ENCODE peak calls at places on chromosomes 12 and 14, in five cellular contexts. P is fibroblast of pulmonary artery, F is hepatocyte, W is OCI-LY7, N is cardiac fibroblast. Q is an unnamed sample.

GRCh38 chr12:105462841-105463240 is 132.3 kb downstream of the C12orf75 start:
- DNase-seq in N (peak), P (peak), W (no peak), F (no peak), Q (no peak)

GRCh38 chr14:59483360-59483759 is 848 bp downstream of the L3HYPDH start:
- DNase-seq in N (peak), W (no peak), P (peak), F (peak), Q (peak)

GRCh38 chr14:38469156-38469555 is 213.3 kb upstream of the CLEC14A start:
- DNase-seq in N (peak), P (peak), F (no peak), W (no peak), Q (no peak)

GRCh38 chr12:26011099-26011498 is 52.6 kb downstream of the RASSF8 start:
- DNase-seq in W (no peak), N (peak), P (peak), F (no peak), Q (no peak)

GRCh38 chr12:126219654-126220279 is 1154.5 kb downstream of the AACS start:
- DNase-seq in W (no peak), N (peak), F (no peak), P (no peak), Q (no peak)

GRCh38 chr12:53746592-53747491 is 4.9 kb downstream of the CISTR start:
- DNase-seq in N (peak), P (peak), F (peak), W (peak), Q (peak)

GRCh38 chr12:104957388-104958008 is 592 bp downstream of the SLC41A2 start:
- DNase-seq in N (no peak), P (no peak), F (no peak), W (no peak), Q (no peak)

GRCh38 chr14:90820958-90821357 is 4.7 kb upstream of the TTC7B start:
- DNase-seq in W (no peak), F (no peak), N (peak), P (no peak), Q (peak)

GRCh38 chr14:80426686-80427085 is 215.4 kb upstream of the DIO2 start:
- DNase-seq in F (no peak), W (no peak), N (peak), P (peak), Q (no peak)

GRCh38 chr14:74907744-74908143 is 15.3 kb downstream of the RPS6KL1 start:
- DNase-seq in W (no peak), N (no peak), F (no peak), P (no peak), Q (no peak)

GRCh38 chr12:125131958-125132357 is 66.7 kb downstream of the AACS start:
- DNase-seq in W (no peak), F (no peak), N (no peak), P (no peak), Q (no peak)

GRCh38 chr14:103386632-103387329 is 1.6 kb downstream of the MARK3 start:
- DNase-seq in F (no peak), W (peak), N (no peak), P (peak), Q (no peak)

GRCh38 chr12:19397534-19397933 is 41.8 kb upstream of the AEBP2 start:
- DNase-seq in N (no peak), P (no peak), F (no peak), W (no peak), Q (no peak)

GRCh38 chr14:61582815-61583214 is 112.5 kb upstream of the HIF1A start:
- DNase-seq in F (no peak), P (no peak), N (peak), W (no peak), Q (no peak)
- H3K4me3 ChIP-seq in F (no peak), P (no peak), N (no peak), W (no peak), Q (no peak)

DNA sequence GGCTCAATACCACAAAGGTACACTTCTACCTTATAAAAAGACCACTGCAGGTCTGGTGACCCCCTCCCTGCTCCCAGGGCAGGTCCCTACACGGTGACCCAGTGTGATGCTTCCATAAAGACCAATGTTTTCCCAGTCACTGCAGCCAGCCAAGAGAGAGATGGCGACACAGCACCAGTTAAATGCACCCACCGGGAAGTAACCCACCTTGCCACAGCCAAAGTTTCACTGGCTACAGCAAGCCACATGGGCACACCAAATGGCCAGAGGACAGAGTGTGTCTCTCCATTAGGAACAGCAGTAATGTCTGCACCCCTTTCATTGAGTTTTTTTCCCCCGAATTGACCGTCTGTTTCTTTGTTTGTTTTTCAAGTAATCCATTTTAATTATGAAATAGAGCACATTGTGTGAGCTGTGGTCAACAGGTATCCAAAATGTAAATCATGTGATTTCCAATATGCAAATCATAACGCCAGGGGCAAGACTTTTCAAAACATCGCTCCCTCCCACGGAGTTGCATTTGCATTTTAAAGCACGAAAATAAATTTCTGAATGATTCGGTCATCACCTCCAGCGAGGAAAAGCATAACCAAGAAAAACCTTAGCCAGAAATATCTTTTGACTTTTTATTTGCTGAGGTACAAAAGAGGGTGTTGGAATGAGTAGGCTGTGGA is 48.9 kb upstream of the EML1 start:
- DNase-seq in N (peak), P (peak), F (no peak), W (no peak), Q (peak)
- TF ChIP-seq CTCF in N (no peak), P (no peak), F (no peak), W (no peak), Q (peak)

GRCh38 chr12:72434989-72435388 is 162.8 kb downstream of the TRHDE start:
- DNase-seq in P (no peak), W (no peak), N (no peak), F (no peak), Q (no peak)
- H3K4me3 ChIP-seq in P (no peak), W (no peak), N (no peak), F (no peak), Q (no peak)

GRCh38 chr12:122350444-122350843 is 72.0 kb downstream of the CLIP1 start:
- DNase-seq in N (peak), W (no peak), F (no peak), P (peak), Q (peak)
- TF ChIP-seq CTCF in N (peak), W (no peak), F (no peak), P (peak), Q (peak)

GRCh38 chr12:16348435-16349131 is 1.1 kb downstream of the MGST1 start:
- DNase-seq in P (peak), F (no peak), W (peak), N (peak), Q (no peak)
- H3K4me3 ChIP-seq in P (peak), F (peak), W (peak), N (peak), Q (peak)

GRCh38 chr12:47772738-47773061 is 338 bp upstream of the SLC48A1 start:
- DNase-seq in F (no peak), N (no peak), W (no peak), P (no peak), Q (no peak)
- TF ChIP-seq CTCF in F (no peak), N (no peak), W (no peak), P (no peak), Q (no peak)

GRCh38 chr14:88910386-88910785 is 85.9 kb downstream of the TTC8 start:
- DNase-seq in P (no peak), N (no peak), F (no peak), W (no peak), Q (no peak)

GRCh38 chr14:88908216-88908615 is 83.8 kb downstream of the TTC8 start:
- DNase-seq in W (no peak), F (no peak), P (no peak), N (no peak), Q (no peak)

GRCh38 chr14:88914956-88915355 is 90.5 kb downstream of the TTC8 start:
- DNase-seq in W (no peak), N (no peak), P (no peak), F (no peak), Q (no peak)

DNA sequence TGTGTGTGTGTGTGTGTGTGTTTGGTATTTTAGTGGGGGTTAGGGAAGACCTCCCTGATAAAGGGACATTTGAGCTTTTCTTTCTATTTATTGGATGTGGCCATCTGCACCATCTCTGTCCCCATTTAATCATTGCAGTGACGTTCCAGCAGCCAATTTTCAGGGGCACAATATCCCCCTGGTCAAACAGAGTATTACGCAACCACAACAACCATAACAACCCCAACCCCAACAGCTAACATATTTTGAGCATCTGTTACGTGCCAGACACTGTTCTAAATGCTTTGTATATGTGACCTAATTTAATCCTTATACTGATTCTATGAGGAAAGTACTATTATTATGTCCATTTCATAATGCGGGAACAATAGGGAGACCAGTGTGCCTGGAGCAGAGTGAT is 87.4 kb downstream of the TTC8 start:
- DNase-seq in F (no peak), N (no peak), W (no peak), P (no peak), Q (no peak)
- H3K4me3 ChIP-seq in F (no peak), N (no peak), W (no peak), P (no peak), Q (no peak)

GRCh38 chr12:18246057-18246456 is 15.3 kb upstream of the PIK3C2G start:
- DNase-seq in N (no peak), W (no peak), F (no peak), P (no peak), Q (no peak)

DNA sequence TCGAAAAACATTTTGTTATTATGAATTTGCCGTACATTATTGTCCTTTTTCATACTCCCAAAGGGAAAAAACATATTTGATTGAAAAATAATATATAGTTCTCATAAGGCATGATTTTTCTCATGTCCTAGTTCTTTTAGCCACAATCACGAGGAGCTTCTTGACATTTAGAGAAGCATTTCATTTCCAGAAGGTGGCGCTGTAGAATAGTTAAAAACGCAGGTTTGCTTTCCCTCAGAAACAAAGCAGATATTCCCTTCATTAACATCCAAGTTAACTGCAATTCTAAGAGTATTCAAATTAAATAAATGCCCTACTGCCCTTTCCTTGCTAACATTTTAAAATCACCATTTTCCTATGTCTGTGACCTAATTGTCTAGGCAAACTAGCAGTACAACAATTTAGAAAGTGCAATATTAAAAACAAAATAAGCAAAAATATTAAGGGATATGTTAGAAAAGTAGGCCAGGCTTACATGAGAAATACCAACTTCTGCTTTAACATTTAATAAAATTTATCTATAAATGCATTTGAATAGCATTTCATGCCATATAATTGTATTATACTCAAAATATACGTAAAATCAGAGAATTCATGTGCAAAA is 10.9 kb upstream of the PIK3C2G start:
- DNase-seq in P (peak), F (peak), N (peak), W (peak), Q (peak)
- TF ChIP-seq CTCF in P (peak), F (peak), N (peak), W (peak), Q (peak)

GRCh38 chr12:108596854-108597558 is 878 bp downstream of the TMEM119 start:
- DNase-seq in W (no peak), N (no peak), P (no peak), F (no peak), Q (no peak)
- H3K4me3 ChIP-seq in W (no peak), N (peak), P (peak), F (peak), Q (peak)

DNA sequence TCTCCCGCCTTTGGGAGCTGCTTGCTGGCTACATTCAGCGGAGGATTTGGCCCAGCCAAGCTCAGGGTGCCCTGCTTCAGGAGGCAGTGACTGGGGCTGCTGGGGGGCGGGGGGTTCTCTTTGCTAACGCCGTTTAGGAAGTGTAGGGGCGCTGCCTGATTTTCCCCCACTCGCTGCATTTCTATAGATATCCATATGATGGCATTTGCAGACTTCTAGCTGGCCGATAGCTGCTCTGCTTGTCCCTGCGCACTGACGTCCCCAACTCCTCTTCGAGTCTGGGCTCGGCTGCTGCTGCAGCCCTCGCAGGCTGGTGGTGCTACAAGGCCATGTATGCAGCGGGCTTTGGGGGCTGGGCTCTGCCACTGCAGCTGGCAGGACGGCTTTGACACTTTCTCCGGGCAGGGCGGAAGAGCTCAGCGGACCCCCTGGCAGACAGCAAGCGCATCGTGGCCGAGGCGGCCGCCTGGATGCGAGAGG is 3.1 kb downstream of the LRFN5 start:
- DNase-seq in W (no peak), N (peak), P (peak), F (peak), Q (no peak)
- TF ChIP-seq CTCF in W (no peak), N (no peak), P (peak), F (peak), Q (peak)